ENCODE peak calls at places on chromosomes 12 and 14, in four cellular contexts. F is heart right ventricle; B is naive thymus-derived CD4-positive, alpha-beta T cell; P is tibial artery. L is an unnamed sample.

GRCh38 chr12:121810833-121811433 is 7.1 kb downstream of the SETD1B start:
- DNase-seq in B (no peak), P (no peak), F (no peak), L (no peak)

GRCh38 chr12:95908573-95908972 is 33.8 kb downstream of the CCDC38 start:
- DNase-seq in F (no peak), P (no peak), B (no peak), L (no peak)

GRCh38 chr12:85322715-85323114 is 42.7 kb downstream of the ALX1 start:
- DNase-seq in B (no peak), P (no peak), F (no peak), L (no peak)

GRCh38 chr12:104458645-104459555 is 2.2 kb downstream of the CHST11 start:
- DNase-seq in F (peak; percentile 31), B (no peak), P (no peak), L (no peak)

GRCh38 chr14:36626150-36626549 is 35.5 kb upstream of the PAX9 start:
- DNase-seq in F (no peak), P (no peak), B (no peak), L (no peak)

GRCh38 chr12:75971253-75971652 is 60.3 kb downstream of the PHLDA1 start:
- DNase-seq in B (no peak), P (no peak), F (no peak), L (no peak)

GRCh38 chr12:24748326-24748725 is 200.6 kb downstream of the BCAT1 start:
- DNase-seq in P (no peak), F (no peak), B (no peak), L (no peak)

GRCh38 chr12:47698055-47698454 is 7.8 kb downstream of the RPAP3 start:
- DNase-seq in B (no peak), P (no peak), F (no peak), L (no peak)

GRCh38 chr12:810635-811415 is 58.4 kb downstream of the WNK1 start:
- DNase-seq in F (no peak), P (no peak), B (no peak), L (no peak)

GRCh38 chr12:14770495-14771313 is 32.6 kb downstream of the WBP11 start:
- DNase-seq in P (peak; percentile 98), B (peak; percentile 96), F (peak; percentile 95), L (peak; percentile 80)

GRCh38 chr14:21346532-21347135 is 37.2 kb downstream of the SUPT16H start:
- DNase-seq in P (no peak), B (no peak), F (no peak), L (no peak)

GRCh38 chr12:30878034-30878433 is 48.5 kb upstream of the TSPAN11 start:
- DNase-seq in B (no peak), F (no peak), P (no peak), L (no peak)

GRCh38 chr14:20454359-20454644 is 310 bp downstream of the OSGEP start:
- DNase-seq in P (no peak), F (no peak), B (peak; percentile 90), L (no peak)

GRCh38 chr12:117134059-117134458 is 34.8 kb upstream of the TESC start:
- DNase-seq in F (no peak), P (no peak), B (peak; percentile 51), L (no peak)

GRCh38 chr12:67457799-67458680 is 188.9 kb downstream of the CAND1 start:
- DNase-seq in F (no peak), B (no peak), P (no peak), L (no peak)

GRCh38 chr12:84706374-84706773 is 206.2 kb downstream of the SLC6A15 start:
- DNase-seq in P (no peak), F (no peak), B (no peak), L (no peak)

GRCh38 chr14:54011001-54011400 is 54.4 kb upstream of the BMP4 start:
- DNase-seq in B (no peak), F (no peak), P (no peak), L (no peak)

GRCh38 chr12:89556976-89557375 is 31.1 kb upstream of the POC1B start:
- DNase-seq in F (no peak), B (no peak), P (no peak), L (no peak)

GRCh38 chr12:104775731-104776231 is 182.3 kb downstream of the SLC41A2 start:
- DNase-seq in P (no peak), B (no peak), F (no peak), L (no peak)

GRCh38 chr12:41606741-41607460 is 418.8 kb downstream of the PDZRN4 start:
- DNase-seq in F (no peak), P (no peak), B (no peak), L (no peak)

GRCh38 chr14:90674043-90674670 is 142.1 kb downstream of the TTC7B start:
- DNase-seq in P (no peak), F (no peak), B (no peak), L (no peak)

GRCh38 chr14:89276424-89276975 is 140.5 kb downstream of the FOXN3 start:
- DNase-seq in B (no peak), P (peak; percentile 62), F (no peak), L (no peak)

GRCh38 chr12:95857151-95857550 is 1.6 kb upstream of the SNRPF start:
- DNase-seq in P (no peak), F (no peak), B (no peak), L (no peak)

GRCh38 chr12:47307680-47308399 is 228.1 kb upstream of the AMIGO2 start:
- DNase-seq in B (peak; percentile 73), P (peak; percentile 70), F (no peak), L (no peak)

GRCh38 chr12:103503546-103504480 is 8.0 kb upstream of the C12orf42 start:
- DNase-seq in P (no peak), F (no peak), B (peak; percentile 57), L (no peak)

GRCh38 chr12:12891646-12892355 is 439 bp downstream of the GPRC5A start:
- DNase-seq in F (no peak), B (no peak), P (no peak), L (no peak)

GRCh38 chr14:100617715-100618693 is 30.8 kb upstream of the BEGAIN start:
- DNase-seq in P (peak; percentile 64), F (no peak), B (no peak), L (peak; percentile 51)

GRCh38 chr12:131883521-131883900 is 10.9 kb upstream of the ULK1 start:
- DNase-seq in F (no peak), B (no peak), P (no peak), L (no peak)

GRCh38 chr14:70700955-70701354 is 59.2 kb downstream of the TTC9 start:
- DNase-seq in B (no peak), F (peak; percentile 15), P (no peak), L (no peak)
- H3K27ac ChIP-seq in B (no peak overlapping the region), F (no peak overlapping the region), P (no peak overlapping the region), L (no peak overlapping the region)

DNA sequence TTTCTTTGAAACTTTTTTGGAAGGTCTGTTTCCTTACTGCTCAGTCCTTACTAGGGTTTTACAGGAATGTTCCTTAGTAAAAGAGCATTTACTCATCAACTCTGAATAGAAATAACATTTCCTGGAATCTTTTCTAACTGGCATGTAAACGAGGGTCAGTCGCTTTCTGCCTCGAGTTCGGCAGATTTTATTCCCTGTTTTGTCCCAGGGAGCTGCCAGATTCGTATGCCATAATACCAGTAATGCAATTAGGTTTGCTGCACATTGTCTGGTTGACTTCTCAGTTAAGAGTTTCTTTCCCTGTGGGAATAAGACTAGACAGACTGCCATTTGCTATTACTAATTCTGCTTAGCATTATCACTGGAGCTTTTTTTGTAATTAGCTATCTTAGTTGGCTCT is 91.9 kb downstream of the VRK1 start:
- DNase-seq in F (no peak), P (no peak), B (no peak), L (no peak)
- H3K27ac ChIP-seq in F (no peak overlapping the region), P (no peak overlapping the region), B (no peak overlapping the region), L (no peak overlapping the region)

GRCh38 chr14:91861091-91861490 is 6.2 kb downstream of the TC2N start:
- DNase-seq in P (no peak), B (peak; percentile 43), F (no peak), L (no peak)
- H3K27ac ChIP-seq in P (no peak overlapping the region), B (peak overlapping the region; percentile 78), F (no peak overlapping the region), L (no peak overlapping the region)

DNA sequence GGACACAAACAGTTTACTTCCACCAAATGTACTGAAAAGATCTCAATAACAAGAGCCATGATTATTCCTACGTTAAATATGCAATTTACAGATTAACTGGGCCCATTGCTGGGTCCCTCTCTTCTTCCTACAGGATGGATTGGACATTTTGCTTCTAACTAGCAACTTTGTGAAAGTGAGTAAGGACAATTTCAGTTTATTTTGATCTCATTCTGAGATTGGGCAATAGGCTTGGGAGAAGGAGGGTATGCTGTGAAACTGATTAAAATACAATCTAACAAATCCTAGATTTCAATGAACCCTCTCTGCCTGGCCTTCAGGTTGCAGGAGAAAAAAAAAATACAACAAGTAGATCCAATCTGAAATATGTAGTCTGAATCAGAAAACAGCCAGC is 121.5 kb downstream of the PRKD1 start:
- DNase-seq in F (no peak), P (no peak), B (no peak), L (no peak)
- H3K27ac ChIP-seq in F (no peak overlapping the region), P (no peak overlapping the region), B (no peak overlapping the region), L (no peak overlapping the region)

GRCh38 chr14:69398053-69398817 is at the start of the genes ERH and SLC39A9:
- DNase-seq in F (peak; percentile 97), B (peak; percentile 96), P (peak; percentile 97), L (peak; percentile 91)
- H3K27ac ChIP-seq in F (peak within 1 kb of the TSS; percentile 76), B (peak within 1 kb of the TSS; percentile 86), P (peak within 1 kb of the TSS; percentile 86), L (peak within 1 kb of the TSS; percentile 89)

DNA sequence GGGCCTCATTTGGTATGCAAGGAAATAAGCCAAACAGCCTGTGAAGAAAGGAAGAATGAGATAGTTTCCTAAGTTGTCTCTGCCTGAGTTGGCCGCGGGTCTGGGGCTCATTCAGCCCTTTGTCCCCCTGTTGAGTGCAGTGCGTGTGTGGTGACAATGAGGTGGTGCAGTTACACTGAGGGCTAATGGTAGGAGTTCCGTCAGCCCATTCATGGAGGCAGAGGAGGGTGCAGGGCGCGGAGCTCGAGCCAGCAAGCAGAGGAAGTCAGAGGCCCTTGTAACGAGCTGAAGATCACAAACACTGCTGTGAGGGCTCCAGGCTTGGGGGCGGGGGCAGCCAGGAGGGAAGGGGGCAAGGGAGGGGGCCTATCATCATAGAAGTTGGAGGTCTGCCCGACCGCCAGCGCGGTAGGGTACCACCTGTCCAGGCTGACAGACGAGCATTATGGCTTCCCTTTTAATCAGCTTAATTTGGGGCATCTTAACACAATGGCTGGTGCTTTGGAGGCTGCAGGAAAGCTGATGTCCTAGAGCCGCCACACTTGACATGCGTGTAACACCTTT is 20.5 kb downstream of the CCND2 start:
- DNase-seq in B (peak; percentile 7), F (no peak), P (peak; percentile 33), L (no peak)
- H3K27ac ChIP-seq in B (peak overlapping the region; percentile 50), F (no peak overlapping the region), P (no peak overlapping the region), L (no peak overlapping the region)

DNA sequence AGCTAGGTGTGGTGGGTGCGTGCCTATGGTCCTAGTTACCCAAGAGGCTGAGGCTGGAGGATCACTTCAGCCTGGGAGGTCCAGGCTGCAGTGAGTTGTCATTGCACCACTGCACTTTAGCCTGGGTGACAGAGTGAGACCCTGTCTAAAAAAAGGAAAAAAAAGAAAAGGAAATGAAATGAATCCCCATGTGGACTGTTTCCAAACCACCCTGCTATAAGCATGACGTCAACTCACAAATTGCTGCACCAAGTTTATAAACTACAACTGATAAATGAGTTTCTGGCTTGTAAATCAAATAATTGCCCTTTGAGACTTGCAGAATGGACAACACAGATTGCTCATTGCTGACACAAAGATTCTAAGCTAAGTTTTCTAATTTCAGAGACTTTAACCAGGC is 51.0 kb upstream of the STK38L start:
- DNase-seq in P (no peak), F (peak; percentile 21), B (no peak), L (no peak)
- H3K27ac ChIP-seq in P (peak overlapping the region; percentile 83), F (peak overlapping the region; percentile 52), B (no peak overlapping the region), L (no peak overlapping the region)

L was measured in substantia nigra.